ENCODE peak calls at places on chromosomes 5 and 9, in seven cellular contexts. One of them, this sample, is unnamed.

GRCh38 chr5:135162661-135163265 is 128.7 kb upstream of the PITX1 start:
- DNase-seq in HepG2: peak
- DNase-seq in K562: peak
- DNase-seq in HCT116: no peak
- DNase-seq in endothelial cell of umbilical vein: no peak
- DNase-seq in GM12878: no peak
- DNase-seq in SK-N-SH: no peak
- DNase-seq in this sample: peak

GRCh38 chr9:74078647-74079046 is 418.5 kb upstream of the RORB start:
- DNase-seq in HCT116: no peak
- DNase-seq in K562: no peak
- DNase-seq in HepG2: no peak
- DNase-seq in SK-N-SH: no peak
- DNase-seq in GM12878: no peak
- DNase-seq in endothelial cell of umbilical vein: no peak
- DNase-seq in this sample: no peak

GRCh38 chr5:59097116-59097515 is 514.2 kb downstream of the RAB3C start:
- DNase-seq in K562: no peak
- DNase-seq in endothelial cell of umbilical vein: no peak
- DNase-seq in SK-N-SH: no peak
- DNase-seq in GM12878: no peak
- DNase-seq in HepG2: no peak
- DNase-seq in HCT116: no peak
- DNase-seq in this sample: no peak

GRCh38 chr5:116395178-116395577 is 179.4 kb downstream of the SEMA6A start:
- DNase-seq in HCT116: no peak
- DNase-seq in GM12878: no peak
- DNase-seq in SK-N-SH: no peak
- DNase-seq in K562: no peak
- DNase-seq in endothelial cell of umbilical vein: no peak
- DNase-seq in HepG2: no peak
- DNase-seq in this sample: no peak

GRCh38 chr5:174825587-174825986 is 101.2 kb downstream of the MSX2 start:
- DNase-seq in HCT116: peak
- DNase-seq in HepG2: no peak
- DNase-seq in endothelial cell of umbilical vein: no peak
- DNase-seq in GM12878: no peak
- DNase-seq in K562: no peak
- DNase-seq in SK-N-SH: no peak
- DNase-seq in this sample: no peak

GRCh38 chr9:20286154-20286553 is 336.1 kb downstream of the MLLT3 start:
- DNase-seq in endothelial cell of umbilical vein: no peak
- DNase-seq in HCT116: no peak
- DNase-seq in K562: no peak
- DNase-seq in HepG2: no peak
- DNase-seq in SK-N-SH: no peak
- DNase-seq in GM12878: no peak
- DNase-seq in this sample: no peak

GRCh38 chr9:112439825-112440224 is 46.8 kb upstream of the KIAA1958 start:
- DNase-seq in GM12878: no peak
- DNase-seq in K562: no peak
- DNase-seq in HCT116: no peak
- DNase-seq in SK-N-SH: no peak
- DNase-seq in endothelial cell of umbilical vein: no peak
- DNase-seq in HepG2: no peak
- DNase-seq in this sample: no peak

GRCh38 chr9:88991066-88992030 is at the start of gene S1PR3:
- DNase-seq in GM12878: no peak
- DNase-seq in K562: peak
- DNase-seq in HepG2: no peak
- DNase-seq in endothelial cell of umbilical vein: peak
- DNase-seq in SK-N-SH: peak
- DNase-seq in HCT116: no peak
- DNase-seq in this sample: peak

GRCh38 chr9:70218767-70219166 is 40.0 kb upstream of the SMC5 start:
- DNase-seq in GM12878: no peak
- DNase-seq in HepG2: no peak
- DNase-seq in endothelial cell of umbilical vein: no peak
- DNase-seq in SK-N-SH: no peak
- DNase-seq in HCT116: no peak
- DNase-seq in K562: no peak
- DNase-seq in this sample: no peak
- H3K4me3 ChIP-seq in GM12878: no peak
- H3K4me3 ChIP-seq in HepG2: no peak
- H3K4me3 ChIP-seq in endothelial cell of umbilical vein: no peak
- H3K4me3 ChIP-seq in SK-N-SH: no peak
- H3K4me3 ChIP-seq in HCT116: no peak
- H3K4me3 ChIP-seq in K562: no peak
- H3K4me3 ChIP-seq in this sample: no peak

DNA sequence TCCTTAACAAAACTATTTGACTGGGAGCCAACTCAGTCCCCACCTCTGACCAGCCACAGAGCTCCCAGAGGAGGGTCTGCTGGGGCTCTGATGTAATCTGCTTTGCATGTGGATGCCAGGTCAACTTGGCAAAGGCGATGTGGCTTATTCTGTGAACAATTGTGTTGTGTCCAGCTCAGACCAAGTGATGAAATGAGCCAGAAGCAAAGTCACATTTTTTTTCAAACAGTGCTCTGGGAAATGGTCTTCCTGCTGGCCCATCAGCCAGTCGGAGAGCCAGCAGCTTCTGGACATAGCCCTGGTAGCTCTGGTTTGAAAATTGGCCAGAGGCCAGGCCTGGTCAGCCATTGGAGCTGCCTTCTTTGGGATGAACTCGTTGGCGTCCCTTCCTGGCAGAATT is 86.5 kb downstream of the ANGPTL2 start:
- DNase-seq in endothelial cell of umbilical vein: peak
- DNase-seq in K562: no peak
- DNase-seq in SK-N-SH: peak
- DNase-seq in GM12878: no peak
- DNase-seq in HepG2: no peak
- DNase-seq in HCT116: no peak
- DNase-seq in this sample: no peak
- TF ChIP-seq POLR2AphosphoS5 in endothelial cell of umbilical vein: no peak
- TF ChIP-seq POLR2AphosphoS5 in K562: no peak
- TF ChIP-seq POLR2AphosphoS5 in SK-N-SH: no peak
- TF ChIP-seq POLR2AphosphoS5 in GM12878: no peak
- TF ChIP-seq POLR2AphosphoS5 in HepG2: no peak
- TF ChIP-seq POLR2AphosphoS5 in HCT116: no peak
- TF ChIP-seq POLR2AphosphoS5 in this sample: no peak

GRCh38 chr9:117488659-117489058 is 73.8 kb upstream of the ASTN2 start:
- DNase-seq in SK-N-SH: no peak
- DNase-seq in HCT116: no peak
- DNase-seq in K562: no peak
- DNase-seq in endothelial cell of umbilical vein: no peak
- DNase-seq in GM12878: no peak
- DNase-seq in HepG2: no peak
- DNase-seq in this sample: no peak

GRCh38 chr9:117485176-117485575 is 70.3 kb upstream of the ASTN2 start:
- DNase-seq in HCT116: no peak
- DNase-seq in endothelial cell of umbilical vein: no peak
- DNase-seq in GM12878: no peak
- DNase-seq in SK-N-SH: no peak
- DNase-seq in HepG2: no peak
- DNase-seq in K562: no peak
- DNase-seq in this sample: no peak

GRCh38 chr9:117491491-117491890 is 76.6 kb upstream of the ASTN2 start:
- DNase-seq in HCT116: no peak
- DNase-seq in HepG2: peak
- DNase-seq in K562: no peak
- DNase-seq in SK-N-SH: no peak
- DNase-seq in endothelial cell of umbilical vein: no peak
- DNase-seq in GM12878: no peak
- DNase-seq in this sample: no peak

GRCh38 chr9:117492476-117492875 is 77.6 kb upstream of the ASTN2 start:
- DNase-seq in K562: no peak
- DNase-seq in SK-N-SH: no peak
- DNase-seq in endothelial cell of umbilical vein: no peak
- DNase-seq in HCT116: no peak
- DNase-seq in HepG2: no peak
- DNase-seq in GM12878: no peak
- DNase-seq in this sample: no peak

GRCh38 chr9:117487555-117488175 is 72.8 kb upstream of the ASTN2 start:
- DNase-seq in HepG2: peak
- DNase-seq in SK-N-SH: peak
- DNase-seq in endothelial cell of umbilical vein: peak
- DNase-seq in GM12878: peak
- DNase-seq in K562: peak
- DNase-seq in HCT116: no peak
- DNase-seq in this sample: peak
- H2AFZ ChIP-seq in HepG2: peak
- H2AFZ ChIP-seq in SK-N-SH: peak
- H2AFZ ChIP-seq in endothelial cell of umbilical vein: peak
- H2AFZ ChIP-seq in GM12878: peak
- H2AFZ ChIP-seq in K562: no peak
- H2AFZ ChIP-seq in HCT116: no peak
- H2AFZ ChIP-seq in this sample: peak

GRCh38 chr5:148697177-148697820 is 43.0 kb upstream of the HTR4 start:
- DNase-seq in HepG2: no peak
- DNase-seq in SK-N-SH: no peak
- DNase-seq in K562: peak
- DNase-seq in HCT116: no peak
- DNase-seq in GM12878: no peak
- DNase-seq in endothelial cell of umbilical vein: peak
- DNase-seq in this sample: no peak
- H3K4me3 ChIP-seq in HepG2: no peak
- H3K4me3 ChIP-seq in SK-N-SH: no peak
- H3K4me3 ChIP-seq in K562: no peak
- H3K4me3 ChIP-seq in HCT116: no peak
- H3K4me3 ChIP-seq in GM12878: no peak
- H3K4me3 ChIP-seq in endothelial cell of umbilical vein: no peak
- H3K4me3 ChIP-seq in this sample: no peak

GRCh38 chr5:61298580-61298979 is 33.5 kb upstream of the ZSWIM6 start:
- DNase-seq in K562: no peak
- DNase-seq in SK-N-SH: no peak
- DNase-seq in GM12878: no peak
- DNase-seq in HCT116: no peak
- DNase-seq in HepG2: peak
- DNase-seq in endothelial cell of umbilical vein: peak
- DNase-seq in this sample: no peak

GRCh38 chr5:61301820-61302563 is 30.1 kb upstream of the ZSWIM6 start:
- DNase-seq in SK-N-SH: no peak
- DNase-seq in GM12878: no peak
- DNase-seq in K562: no peak
- DNase-seq in HCT116: peak
- DNase-seq in HepG2: peak
- DNase-seq in endothelial cell of umbilical vein: peak
- DNase-seq in this sample: no peak

GRCh38 chr5:61298066-61298465 is 34.0 kb upstream of the ZSWIM6 start:
- DNase-seq in SK-N-SH: no peak
- DNase-seq in K562: no peak
- DNase-seq in HepG2: no peak
- DNase-seq in HCT116: no peak
- DNase-seq in endothelial cell of umbilical vein: no peak
- DNase-seq in GM12878: no peak
- DNase-seq in this sample: no peak

GRCh38 chr5:61301345-61301744 is 30.7 kb upstream of the ZSWIM6 start:
- DNase-seq in SK-N-SH: no peak
- DNase-seq in endothelial cell of umbilical vein: no peak
- DNase-seq in HepG2: no peak
- DNase-seq in HCT116: no peak
- DNase-seq in GM12878: no peak
- DNase-seq in K562: no peak
- DNase-seq in this sample: no peak

DNA sequence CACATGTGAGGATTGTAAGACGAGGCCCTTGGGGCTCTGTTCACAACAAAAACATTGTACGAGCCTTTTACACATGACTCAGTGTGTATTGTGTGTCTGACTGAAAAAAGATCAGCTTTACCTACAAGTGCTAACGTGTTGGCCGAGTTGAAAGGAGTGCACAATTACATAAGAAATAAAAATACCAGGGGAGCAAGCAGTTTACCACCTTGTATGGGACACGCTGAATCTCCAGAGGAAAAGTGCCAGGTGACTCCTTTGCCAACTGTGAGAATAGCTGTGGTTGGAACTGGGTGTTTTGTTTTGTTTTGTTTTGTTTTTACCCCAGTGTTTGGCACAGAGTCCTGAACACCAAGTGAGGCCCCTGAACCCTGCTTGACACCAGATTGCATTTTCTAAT is 32.8 kb upstream of the ZSWIM6 start:
- DNase-seq in HCT116: no peak
- DNase-seq in K562: no peak
- DNase-seq in GM12878: no peak
- DNase-seq in endothelial cell of umbilical vein: no peak
- DNase-seq in SK-N-SH: no peak
- DNase-seq in HepG2: no peak
- DNase-seq in this sample: no peak
- TF ChIP-seq POLR2AphosphoS5 in HCT116: no peak
- TF ChIP-seq POLR2AphosphoS5 in K562: no peak
- TF ChIP-seq POLR2AphosphoS5 in GM12878: no peak
- TF ChIP-seq POLR2AphosphoS5 in endothelial cell of umbilical vein: no peak
- TF ChIP-seq POLR2AphosphoS5 in SK-N-SH: no peak
- TF ChIP-seq POLR2AphosphoS5 in HepG2: no peak
- TF ChIP-seq POLR2AphosphoS5 in this sample: no peak

DNA sequence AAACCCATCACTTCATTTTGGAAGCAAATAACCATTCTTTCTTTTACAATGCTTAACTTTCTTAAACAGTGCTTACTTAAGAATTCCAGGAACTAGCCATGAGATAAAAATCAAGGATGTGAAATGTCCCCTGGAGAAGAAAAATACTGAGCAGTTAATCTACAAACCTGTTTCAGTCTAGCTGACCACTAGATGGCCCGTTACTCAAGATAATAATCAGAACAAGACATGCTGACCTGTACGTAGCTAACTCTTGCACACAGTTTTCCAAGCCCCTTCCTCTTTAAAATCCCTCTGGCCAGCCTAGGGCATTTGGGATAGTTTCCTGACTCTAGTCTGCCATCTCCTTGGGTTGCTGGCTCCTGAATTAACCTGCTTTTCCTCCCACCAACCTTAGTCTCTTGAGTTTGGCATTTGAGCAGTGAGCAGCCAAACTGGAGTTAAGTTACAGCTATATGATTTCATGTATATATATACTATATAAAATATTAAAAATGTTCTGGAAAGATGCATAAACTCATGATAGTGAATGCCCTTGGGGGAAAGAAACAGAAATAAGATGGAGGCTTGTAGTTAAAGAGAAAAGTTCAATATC is 59.3 kb upstream of the TRAF1 start:
- DNase-seq in SK-N-SH: peak
- DNase-seq in HCT116: peak
- DNase-seq in HepG2: peak
- DNase-seq in K562: peak
- DNase-seq in endothelial cell of umbilical vein: peak
- DNase-seq in GM12878: no peak
- DNase-seq in this sample: peak
- H2AFZ ChIP-seq in SK-N-SH: peak
- H2AFZ ChIP-seq in HCT116: peak
- H2AFZ ChIP-seq in HepG2: no peak
- H2AFZ ChIP-seq in K562: peak
- H2AFZ ChIP-seq in endothelial cell of umbilical vein: peak
- H2AFZ ChIP-seq in GM12878: peak
- H2AFZ ChIP-seq in this sample: no peak

GRCh38 chr9:114613087-114613486 is 2.0 kb downstream of the TMEM268 start:
- DNase-seq in HCT116: no peak
- DNase-seq in HepG2: no peak
- DNase-seq in endothelial cell of umbilical vein: no peak
- DNase-seq in GM12878: no peak
- DNase-seq in SK-N-SH: no peak
- DNase-seq in K562: no peak
- DNase-seq in this sample: no peak
- H3K4me3 ChIP-seq in HCT116: no peak
- H3K4me3 ChIP-seq in HepG2: no peak
- H3K4me3 ChIP-seq in endothelial cell of umbilical vein: no peak
- H3K4me3 ChIP-seq in GM12878: peak
- H3K4me3 ChIP-seq in SK-N-SH: no peak
- H3K4me3 ChIP-seq in K562: no peak
- H3K4me3 ChIP-seq in this sample: no peak